ENCODE peak calls at places on chromosomes 7 and 10, in ten cellular contexts. One of them, this sample, is unnamed. For H3K9me3, the result is how much of the 10 kb centered on the place peaks cover.

GRCh38 chr10:123863189-123863580 is 28.4 kb downstream of the CPXM2 start:
- DNase-seq in fibroblast of lung: no peak
- DNase-seq in H9: no peak
- DNase-seq in CD8-positive, alpha-beta memory T cell: no peak
- DNase-seq in Caco-2: no peak
- DNase-seq in lung: no peak
- DNase-seq in psoas muscle: no peak
- DNase-seq in aorta: no peak
- DNase-seq in MG63: no peak
- DNase-seq in prostate gland: no peak
- DNase-seq in this sample: no peak

GRCh38 chr7:108010377-108010776 is 7.4 kb upstream of the LAMB1 start:
- DNase-seq in MG63: no peak
- DNase-seq in Caco-2: no peak
- DNase-seq in aorta: no peak
- DNase-seq in lung: no peak
- DNase-seq in prostate gland: no peak
- DNase-seq in psoas muscle: no peak
- DNase-seq in fibroblast of lung: no peak
- DNase-seq in CD8-positive, alpha-beta memory T cell: no peak
- DNase-seq in H9: no peak
- DNase-seq in this sample: no peak

GRCh38 chr7:122887198-122887597 is 938 bp upstream of the CADPS2 start:
- DNase-seq in psoas muscle: peak
- DNase-seq in MG63: peak
- DNase-seq in CD8-positive, alpha-beta memory T cell: no peak
- DNase-seq in lung: peak
- DNase-seq in H9: peak
- DNase-seq in aorta: peak
- DNase-seq in Caco-2: peak
- DNase-seq in fibroblast of lung: peak
- DNase-seq in prostate gland: peak
- DNase-seq in this sample: no peak

GRCh38 chr7:34821965-34822558 is 164.0 kb downstream of the NPSR1 start:
- DNase-seq in fibroblast of lung: no peak
- DNase-seq in aorta: no peak
- DNase-seq in lung: no peak
- DNase-seq in H9: no peak
- DNase-seq in MG63: no peak
- DNase-seq in prostate gland: no peak
- DNase-seq in psoas muscle: no peak
- DNase-seq in CD8-positive, alpha-beta memory T cell: no peak
- DNase-seq in Caco-2: no peak
- DNase-seq in this sample: no peak

GRCh38 chr10:127151541-127151940 is 44.9 kb downstream of the INSYN2A start:
- DNase-seq in psoas muscle: no peak
- DNase-seq in lung: no peak
- DNase-seq in Caco-2: no peak
- DNase-seq in fibroblast of lung: peak
- DNase-seq in MG63: peak
- DNase-seq in aorta: no peak
- DNase-seq in CD8-positive, alpha-beta memory T cell: no peak
- DNase-seq in H9: no peak
- DNase-seq in prostate gland: no peak
- DNase-seq in this sample: no peak

GRCh38 chr10:119268871-119269506 is 61.6 kb downstream of the GRK5 start:
- DNase-seq in MG63: no peak
- DNase-seq in H9: no peak
- DNase-seq in aorta: peak
- DNase-seq in CD8-positive, alpha-beta memory T cell: peak
- DNase-seq in psoas muscle: no peak
- DNase-seq in prostate gland: no peak
- DNase-seq in lung: no peak
- DNase-seq in fibroblast of lung: no peak
- DNase-seq in Caco-2: no peak
- DNase-seq in this sample: peak

GRCh38 chr7:135834262-135834661 is 85.6 kb upstream of the FAM180A start:
- DNase-seq in Caco-2: no peak
- DNase-seq in psoas muscle: no peak
- DNase-seq in lung: no peak
- DNase-seq in prostate gland: no peak
- DNase-seq in fibroblast of lung: no peak
- DNase-seq in H9: no peak
- DNase-seq in aorta: no peak
- DNase-seq in CD8-positive, alpha-beta memory T cell: no peak
- DNase-seq in MG63: no peak
- DNase-seq in this sample: no peak

GRCh38 chr7:107312418-107312817 is 143.6 kb downstream of the HBP1 start:
- DNase-seq in Caco-2: no peak
- DNase-seq in aorta: no peak
- DNase-seq in psoas muscle: no peak
- DNase-seq in lung: no peak
- DNase-seq in MG63: no peak
- DNase-seq in CD8-positive, alpha-beta memory T cell: no peak
- DNase-seq in H9: no peak
- DNase-seq in prostate gland: no peak
- DNase-seq in fibroblast of lung: peak
- DNase-seq in this sample: no peak

GRCh38 chr7:133714654-133715053 is 412.5 kb upstream of the LRGUK start:
- DNase-seq in MG63: no peak
- DNase-seq in psoas muscle: no peak
- DNase-seq in prostate gland: no peak
- DNase-seq in CD8-positive, alpha-beta memory T cell: no peak
- DNase-seq in fibroblast of lung: no peak
- DNase-seq in lung: no peak
- DNase-seq in H9: no peak
- DNase-seq in Caco-2: no peak
- DNase-seq in aorta: no peak
- DNase-seq in this sample: no peak

GRCh38 chr7:139635521-139636240 is 112.2 kb downstream of the CLEC2L start:
- DNase-seq in prostate gland: no peak
- DNase-seq in fibroblast of lung: no peak
- DNase-seq in MG63: no peak
- DNase-seq in aorta: no peak
- DNase-seq in psoas muscle: no peak
- DNase-seq in lung: no peak
- DNase-seq in CD8-positive, alpha-beta memory T cell: peak
- DNase-seq in Caco-2: no peak
- DNase-seq in H9: no peak
- DNase-seq in this sample: no peak

GRCh38 chr7:89927762-89928161 is 226.5 kb upstream of the STEAP1 start:
- DNase-seq in H9: no peak
- DNase-seq in CD8-positive, alpha-beta memory T cell: no peak
- DNase-seq in psoas muscle: no peak
- DNase-seq in fibroblast of lung: no peak
- DNase-seq in aorta: no peak
- DNase-seq in Caco-2: no peak
- DNase-seq in prostate gland: no peak
- DNase-seq in lung: no peak
- DNase-seq in MG63: no peak
- DNase-seq in this sample: no peak

GRCh38 chr7:142356166-142356565 is 98.3 kb upstream of the PRSS58 start:
- DNase-seq in psoas muscle: no peak
- DNase-seq in prostate gland: no peak
- DNase-seq in aorta: no peak
- DNase-seq in Caco-2: no peak
- DNase-seq in MG63: no peak
- DNase-seq in fibroblast of lung: no peak
- DNase-seq in CD8-positive, alpha-beta memory T cell: no peak
- DNase-seq in lung: no peak
- DNase-seq in H9: no peak
- DNase-seq in this sample: no peak

GRCh38 chr10:91294134-91294906 is 73.9 kb downstream of the PCGF5 start:
- DNase-seq in prostate gland: no peak
- DNase-seq in fibroblast of lung: peak
- DNase-seq in Caco-2: no peak
- DNase-seq in H9: no peak
- DNase-seq in CD8-positive, alpha-beta memory T cell: no peak
- DNase-seq in aorta: no peak
- DNase-seq in lung: no peak
- DNase-seq in psoas muscle: no peak
- DNase-seq in MG63: no peak
- DNase-seq in this sample: no peak

GRCh38 chr7:70668606-70669358 is 463.2 kb upstream of the GALNT17 start:
- DNase-seq in psoas muscle: peak
- DNase-seq in H9: no peak
- DNase-seq in lung: no peak
- DNase-seq in MG63: peak
- DNase-seq in Caco-2: no peak
- DNase-seq in fibroblast of lung: no peak
- DNase-seq in aorta: peak
- DNase-seq in prostate gland: peak
- DNase-seq in CD8-positive, alpha-beta memory T cell: no peak
- DNase-seq in this sample: no peak

GRCh38 chr10:76297787-76298281 is 866.4 kb downstream of the LRMDA start:
- DNase-seq in Caco-2: no peak
- DNase-seq in aorta: no peak
- DNase-seq in lung: no peak
- DNase-seq in prostate gland: peak
- DNase-seq in H9: no peak
- DNase-seq in fibroblast of lung: no peak
- DNase-seq in MG63: no peak
- DNase-seq in CD8-positive, alpha-beta memory T cell: no peak
- DNase-seq in psoas muscle: no peak
- DNase-seq in this sample: no peak

GRCh38 chr7:101119876-101120275 is 7.0 kb upstream of the SERPINE1 start:
- DNase-seq in Caco-2: no peak
- DNase-seq in CD8-positive, alpha-beta memory T cell: no peak
- DNase-seq in H9: no peak
- DNase-seq in prostate gland: no peak
- DNase-seq in lung: no peak
- DNase-seq in aorta: no peak
- DNase-seq in fibroblast of lung: peak
- DNase-seq in MG63: no peak
- DNase-seq in psoas muscle: no peak
- DNase-seq in this sample: no peak

GRCh38 chr10:60358282-60358681 is 31.4 kb downstream of the ANK3 start:
- DNase-seq in H9: no peak
- DNase-seq in aorta: no peak
- DNase-seq in prostate gland: no peak
- DNase-seq in MG63: no peak
- DNase-seq in lung: no peak
- DNase-seq in Caco-2: no peak
- DNase-seq in psoas muscle: no peak
- DNase-seq in fibroblast of lung: no peak
- DNase-seq in CD8-positive, alpha-beta memory T cell: no peak
- DNase-seq in this sample: no peak

GRCh38 chr7:12256025-12256570 is 45.0 kb downstream of the TMEM106B start:
- DNase-seq in lung: no peak
- DNase-seq in aorta: no peak
- DNase-seq in fibroblast of lung: peak
- DNase-seq in Caco-2: no peak
- DNase-seq in psoas muscle: no peak
- DNase-seq in MG63: no peak
- DNase-seq in prostate gland: no peak
- DNase-seq in CD8-positive, alpha-beta memory T cell: no peak
- DNase-seq in H9: no peak
- DNase-seq in this sample: no peak

GRCh38 chr10:122062831-122063674 is 74.1 kb downstream of the TACC2 start:
- DNase-seq in psoas muscle: peak
- DNase-seq in fibroblast of lung: peak
- DNase-seq in MG63: peak
- DNase-seq in prostate gland: peak
- DNase-seq in CD8-positive, alpha-beta memory T cell: no peak
- DNase-seq in aorta: peak
- DNase-seq in Caco-2: peak
- DNase-seq in lung: peak
- DNase-seq in H9: peak
- DNase-seq in this sample: peak

GRCh38 chr10:103672345-103672744 is 178.8 kb downstream of the NEURL1 start:
- DNase-seq in psoas muscle: no peak
- DNase-seq in prostate gland: no peak
- DNase-seq in aorta: no peak
- DNase-seq in Caco-2: no peak
- DNase-seq in CD8-positive, alpha-beta memory T cell: no peak
- DNase-seq in lung: no peak
- DNase-seq in MG63: no peak
- DNase-seq in fibroblast of lung: no peak
- DNase-seq in H9: no peak
- DNase-seq in this sample: no peak

GRCh38 chr7:128906766-128907559 is 3.5 kb downstream of the KCP start:
- DNase-seq in psoas muscle: no peak
- DNase-seq in aorta: no peak
- DNase-seq in prostate gland: no peak
- DNase-seq in CD8-positive, alpha-beta memory T cell: no peak
- DNase-seq in lung: no peak
- DNase-seq in MG63: no peak
- DNase-seq in Caco-2: no peak
- DNase-seq in fibroblast of lung: no peak
- DNase-seq in H9: peak
- DNase-seq in this sample: peak

GRCh38 chr7:157898802-157899201 is 562.0 kb downstream of the DNAJB6 start:
- DNase-seq in Caco-2: no peak
- DNase-seq in aorta: no peak
- DNase-seq in lung: no peak
- DNase-seq in CD8-positive, alpha-beta memory T cell: no peak
- DNase-seq in fibroblast of lung: no peak
- DNase-seq in H9: no peak
- DNase-seq in MG63: no peak
- DNase-seq in psoas muscle: no peak
- DNase-seq in prostate gland: no peak
- DNase-seq in this sample: no peak
- H3K9me3 ChIP-seq in Caco-2: under half
- H3K9me3 ChIP-seq in aorta: under half
- H3K9me3 ChIP-seq in lung: under half
- H3K9me3 ChIP-seq in CD8-positive, alpha-beta memory T cell: under half
- H3K9me3 ChIP-seq in fibroblast of lung: under half
- H3K9me3 ChIP-seq in H9: under half
- H3K9me3 ChIP-seq in MG63: under half
- H3K9me3 ChIP-seq in psoas muscle: under half
- H3K9me3 ChIP-seq in prostate gland: under half
- H3K9me3 ChIP-seq in this sample: under half

GRCh38 chr10:43645866-43646265 is 2.8 kb downstream of the ZNF32 start:
- DNase-seq in H9: no peak
- DNase-seq in MG63: no peak
- DNase-seq in psoas muscle: no peak
- DNase-seq in CD8-positive, alpha-beta memory T cell: no peak
- DNase-seq in prostate gland: no peak
- DNase-seq in aorta: no peak
- DNase-seq in lung: no peak
- DNase-seq in fibroblast of lung: no peak
- DNase-seq in Caco-2: no peak
- DNase-seq in this sample: no peak
- H3K9me3 ChIP-seq in H9: under half
- H3K9me3 ChIP-seq in MG63: half or more
- H3K9me3 ChIP-seq in psoas muscle: half or more
- H3K9me3 ChIP-seq in CD8-positive, alpha-beta memory T cell: under half
- H3K9me3 ChIP-seq in prostate gland: under half
- H3K9me3 ChIP-seq in aorta: under half
- H3K9me3 ChIP-seq in lung: under half
- H3K9me3 ChIP-seq in fibroblast of lung: under half
- H3K9me3 ChIP-seq in Caco-2: under half
- H3K9me3 ChIP-seq in this sample: under half

GRCh38 chr10:37748170-37748569 is 109.2 kb downstream of the ZNF248 start:
- DNase-seq in H9: no peak
- DNase-seq in aorta: no peak
- DNase-seq in psoas muscle: no peak
- DNase-seq in MG63: no peak
- DNase-seq in fibroblast of lung: no peak
- DNase-seq in CD8-positive, alpha-beta memory T cell: no peak
- DNase-seq in Caco-2: no peak
- DNase-seq in prostate gland: no peak
- DNase-seq in lung: no peak
- DNase-seq in this sample: no peak
- H3K9me3 ChIP-seq in H9: half or more
- H3K9me3 ChIP-seq in aorta: under half
- H3K9me3 ChIP-seq in psoas muscle: under half
- H3K9me3 ChIP-seq in MG63: under half
- H3K9me3 ChIP-seq in fibroblast of lung: under half
- H3K9me3 ChIP-seq in CD8-positive, alpha-beta memory T cell: under half
- H3K9me3 ChIP-seq in Caco-2: under half
- H3K9me3 ChIP-seq in prostate gland: under half
- H3K9me3 ChIP-seq in lung: under half
- H3K9me3 ChIP-seq in this sample: under half

GRCh38 chr10:69929575-69929974 is 123.1 kb upstream of the MACROH2A2 start:
- DNase-seq in fibroblast of lung: no peak
- DNase-seq in aorta: no peak
- DNase-seq in H9: no peak
- DNase-seq in lung: no peak
- DNase-seq in MG63: no peak
- DNase-seq in CD8-positive, alpha-beta memory T cell: no peak
- DNase-seq in prostate gland: no peak
- DNase-seq in Caco-2: no peak
- DNase-seq in psoas muscle: no peak
- DNase-seq in this sample: no peak
- H3K9me3 ChIP-seq in fibroblast of lung: under half
- H3K9me3 ChIP-seq in aorta: under half
- H3K9me3 ChIP-seq in H9: under half
- H3K9me3 ChIP-seq in lung: under half
- H3K9me3 ChIP-seq in MG63: under half
- H3K9me3 ChIP-seq in CD8-positive, alpha-beta memory T cell: under half
- H3K9me3 ChIP-seq in prostate gland: under half
- H3K9me3 ChIP-seq in Caco-2: under half
- H3K9me3 ChIP-seq in psoas muscle: under half
- H3K9me3 ChIP-seq in this sample: under half